ENCODE peak calls at places on chromosomes 6 and 20, in eight cellular contexts. W is neuronal stem cell; U is astrocyte of the cerebellum; P is NCI-H1436; L is astrocyte of the hippocampus; O is cardiac muscle cell; J is activated T-helper 1 cell treated with anti-CD3 and anti-CD28 coated beads, Interleukin-2, amount 50 U/mL, for 16 hours; M is psoas muscle. X is an unnamed sample.

GRCh38 chr6:36333889-36334288 is 2.8 kb downstream of the BNIP5 start:
- DNase-seq in W (no peak), L (peak; percentile 38), P (no peak), O (no peak), M (no peak), U (no peak), J (no peak), X (no peak)

GRCh38 chr20:60262967-60263603 is 304.9 kb downstream of the CDH26 start:
- DNase-seq in L (no peak), P (no peak), U (no peak), M (peak; percentile 26), O (peak; percentile 25), J (peak; percentile 20), W (peak; percentile 27), X (no peak)

GRCh38 chr20:51368461-51369211 is 173.9 kb downstream of the NFATC2 start:
- DNase-seq in O (no peak), M (no peak), U (no peak), W (no peak), J (no peak), P (no peak), L (peak; percentile 58), X (no peak)

GRCh38 chr6:97077380-97077779 is 152.9 kb downstream of the KLHL32 start:
- DNase-seq in L (no peak), W (no peak), U (no peak), J (no peak), O (no peak), M (no peak), P (no peak), X (no peak)

GRCh38 chr6:130676077-130676772 is 151.0 kb upstream of the SMLR1 start:
- DNase-seq in J (no peak), M (no peak), P (no peak), U (no peak), W (no peak), O (no peak), L (peak; percentile 27), X (no peak)

GRCh38 chr6:146913842-146914562 is 290.2 kb upstream of the STXBP5 start:
- DNase-seq in P (no peak), W (peak; percentile 65), O (peak; percentile 61), U (peak; percentile 98), M (peak; percentile 64), J (no peak), L (peak; percentile 99), X (peak; percentile 78)

GRCh38 chr6:106981901-106982300 is 7.4 kb upstream of the CD24 start:
- DNase-seq in M (no peak), P (no peak), L (no peak), O (no peak), U (no peak), W (no peak), J (no peak), X (no peak)

GRCh38 chr6:169188051-169188863 is 65.4 kb downstream of the THBS2 start:
- DNase-seq in L (peak; percentile 89), J (no peak), U (peak; percentile 93), M (no peak), O (no peak), W (no peak), P (peak; percentile 30), X (no peak)

GRCh38 chr6:6730831-6731230 is 142.3 kb downstream of the LY86 start:
- DNase-seq in J (no peak), P (no peak), L (peak; percentile 94), U (peak; percentile 86), M (peak; percentile 84), W (no peak), O (no peak), X (no peak)

GRCh38 chr20:36217226-36217625 is 19.1 kb upstream of the AAR2 start:
- DNase-seq in J (no peak), P (no peak), U (no peak), O (no peak), M (no peak), W (no peak), L (no peak), X (no peak)

GRCh38 chr6:137126875-137127485 is 46.5 kb downstream of the IL22RA2 start:
- DNase-seq in J (no peak), M (no peak), U (no peak), W (no peak), O (no peak), L (no peak), P (no peak), X (no peak)

GRCh38 chr20:55057779-55058415 is 582.5 kb downstream of the DOK5 start:
- DNase-seq in U (no peak), M (no peak), O (peak; percentile 3), W (no peak), L (peak; percentile 26), P (no peak), J (no peak), X (no peak)

GRCh38 chr20:34703573-34704176 is 469 bp upstream of the TP53INP2 start:
- DNase-seq in L (peak; percentile 48), P (no peak), W (no peak), M (no peak), U (no peak), J (no peak), O (peak; percentile 28), X (no peak)

GRCh38 chr6:134363323-134364039 is 45.6 kb upstream of the SGK1 start:
- DNase-seq in P (no peak), W (no peak), U (peak; percentile 34), L (peak; percentile 41), J (no peak), O (no peak), M (no peak), X (no peak)

GRCh38 chr20:38831049-38831691 is 25.7 kb downstream of the PPP1R16B start:
- DNase-seq in O (no peak), P (no peak), L (no peak), M (no peak), W (no peak), U (no peak), J (no peak), X (no peak)

GRCh38 chr6:90406142-90406794 is 109.6 kb upstream of the BACH2 start:
- DNase-seq in W (no peak), U (peak; percentile 74), P (no peak), O (no peak), J (no peak), M (no peak), L (peak; percentile 87), X (no peak)

GRCh38 chr6:31558631-31559500 is 11.5 kb downstream of the NFKBIL1 start:
- DNase-seq in P (no peak), M (peak; percentile 33), L (no peak), O (no peak), W (no peak), U (no peak), J (no peak), X (no peak)

GRCh38 chr20:36466089-36466488 is 75.2 kb upstream of the MYL9 start:
- DNase-seq in L (no peak), U (no peak), J (no peak), O (no peak), W (no peak), P (no peak), M (no peak), X (no peak)

GRCh38 chr20:63273635-63274380 is 1.2 kb downstream of the ARFGAP1 start:
- DNase-seq in P (no peak), O (no peak), W (no peak), U (peak; percentile 55), J (no peak), L (peak; percentile 79), M (no peak), X (no peak)

GRCh38 chr6:152086223-152086873 is 278.9 kb downstream of the ESR1 start:
- DNase-seq in W (no peak), J (no peak), L (peak; percentile 17), O (no peak), P (no peak), M (no peak), U (no peak), X (no peak)

GRCh38 chr20:41245086-41245707 is 72.3 kb downstream of the ZHX3 start:
- DNase-seq in P (peak; percentile 42), O (peak; percentile 32), L (peak; percentile 46), M (no peak), U (no peak), J (no peak), W (peak; percentile 47), X (peak; percentile 90)

GRCh38 chr6:43972915-43973304 is 154.3 kb downstream of the MRPL14 start:
- DNase-seq in W (no peak), J (no peak), O (no peak), L (peak; percentile 90), M (peak; percentile 87), U (peak; percentile 87), P (no peak), X (peak; percentile 93)

GRCh38 chr6:53413326-53413725 is 64.6 kb upstream of the ELOVL5 start:
- DNase-seq in J (no peak), W (no peak), O (no peak), L (peak; percentile 37), P (no peak), U (peak; percentile 52), M (no peak), X (no peak)

GRCh38 chr20:10739575-10739974 is 65.8 kb upstream of the JAG1 start:
- DNase-seq in W (no peak), O (no peak), M (no peak), J (no peak), L (no peak), P (no peak), U (no peak), X (no peak)

GRCh38 chr20:35702824-35703695 is 3.9 kb downstream of the ROMO1 start:
- DNase-seq in W (no peak), L (no peak), P (no peak), U (no peak), J (no peak), O (no peak), M (no peak), X (no peak)